ENCODE peak calls at places on chromosomes 16 and 17, in five cellular contexts. W, U, K, Y and J are unnamed samples.

GRCh38 chr17:45869676-45870341 is 24.5 kb upstream of the MAPT start:
- DNase-seq in W (no peak), U (no peak), K (no peak), Y (no peak), J (no peak)

GRCh38 chr17:50779747-50780363 is 12.5 kb upstream of the ANKRD40CL start:
- DNase-seq in W (no peak), U (no peak), K (no peak), Y (no peak), J (no peak)

GRCh38 chr17:45149669-45150603 is 1.7 kb downstream of the HEXIM1 start:
- DNase-seq in W (peak), U (no peak), K (peak), Y (no peak), J (no peak)

GRCh38 chr17:10102817-10103216 is 95.6 kb downstream of the GAS7 start:
- DNase-seq in W (no peak), U (no peak), K (no peak), Y (no peak), J (no peak)

GRCh38 chr17:42026821-42027539 is 7.1 kb downstream of the NKIRAS2 start:
- DNase-seq in W (no peak), U (peak), K (no peak), Y (no peak), J (no peak)

GRCh38 chr17:57671546-57672204 is 73.4 kb downstream of the CCDC182 start:
- DNase-seq in W (peak), U (peak), K (peak), Y (peak), J (peak)

GRCh38 chr17:57682667-57683066 is 62.4 kb downstream of the CCDC182 start:
- DNase-seq in W (no peak), U (no peak), K (no peak), Y (no peak), J (no peak)

GRCh38 chr17:64773386-64773835 is 111.3 kb upstream of the SMURF2 start:
- DNase-seq in W (no peak), U (no peak), K (no peak), Y (no peak), J (no peak)

GRCh38 chr16:72847187-72848044 is 200.5 kb downstream of the ZFHX3 start:
- DNase-seq in W (peak), U (peak), K (no peak), Y (peak), J (no peak)

GRCh38 chr17:15885770-15886169 is 59.2 kb upstream of the ADORA2B start:
- DNase-seq in W (peak), U (no peak), K (no peak), Y (no peak), J (no peak)

GRCh38 chr16:81427245-81427644 is 17.4 kb upstream of the CMIP start:
- DNase-seq in W (no peak), U (no peak), K (no peak), Y (no peak), J (no peak)

GRCh38 chr17:82216301-82217119 is 3.9 kb upstream of the CCDC57 start:
- DNase-seq in W (peak), U (peak), K (peak), Y (peak), J (peak)

GRCh38 chr16:69448470-69449193 is 24.2 kb downstream of the CYB5B start:
- DNase-seq in W (peak), U (no peak), K (no peak), Y (no peak), J (no peak)

GRCh38 chr17:917391-917811 is 62.2 kb downstream of the NXN start:
- DNase-seq in W (no peak), U (no peak), K (no peak), Y (no peak), J (no peak)

GRCh38 chr17:918102-918740 is 61.4 kb downstream of the NXN start:
- DNase-seq in W (no peak), U (no peak), K (no peak), Y (no peak), J (no peak)

GRCh38 chr17:913207-913606 is 66.4 kb downstream of the NXN start:
- DNase-seq in W (no peak), U (no peak), K (no peak), Y (no peak), J (no peak)

GRCh38 chr17:915416-916201 is 64.0 kb downstream of the NXN start:
- DNase-seq in W (peak), U (no peak), K (no peak), Y (no peak), J (no peak)

DNA sequence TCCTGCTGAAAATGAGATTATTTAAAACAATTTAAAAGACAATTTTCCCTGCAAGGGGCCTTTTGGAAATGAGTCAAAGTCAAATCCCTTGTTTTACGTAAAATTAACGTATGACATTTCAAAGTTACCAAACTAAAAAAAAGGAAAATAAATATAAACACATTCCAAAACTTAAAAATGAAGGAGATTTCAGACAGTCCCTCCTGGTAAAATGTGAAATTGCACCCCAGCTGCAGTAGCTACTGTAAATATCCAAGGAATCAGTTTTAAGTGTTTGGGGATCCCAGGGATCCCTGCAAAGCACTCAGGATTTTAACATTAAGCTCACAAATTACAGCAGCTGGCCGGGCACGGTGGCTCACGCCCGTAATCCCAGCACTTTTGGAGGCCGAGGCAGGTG is 63.3 kb downstream of the NXN start:
- DNase-seq in W (no peak), U (no peak), K (no peak), Y (no peak), J (no peak)
- TF ChIP-seq CTCF in W (peak), U (no peak), K (no peak), Y (no peak), J (no peak)

DNA sequence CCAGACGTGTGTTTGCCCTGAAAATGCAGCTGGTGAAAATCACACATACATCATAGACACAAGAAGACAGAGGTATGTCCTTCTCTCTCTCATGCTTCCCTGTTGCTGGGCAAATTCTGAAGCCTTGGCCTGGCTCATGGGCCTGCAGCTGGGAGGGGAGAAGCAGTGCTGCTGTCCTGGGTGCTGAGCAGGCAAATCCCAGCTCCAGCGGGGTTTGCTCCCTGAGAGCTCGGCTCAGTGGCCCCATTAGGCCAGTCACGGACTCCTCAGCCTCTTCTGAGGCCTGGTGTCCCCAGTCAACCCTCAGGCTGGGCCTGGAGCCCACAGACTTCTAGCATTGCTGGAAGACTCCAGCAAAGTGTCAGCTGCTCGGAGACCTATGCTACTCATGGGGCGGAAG is 11.7 kb downstream of the RHBDL3 start:
- DNase-seq in W (peak), U (no peak), K (no peak), Y (no peak), J (no peak)
- TF ChIP-seq CTCF in W (no peak), U (no peak), K (no peak), Y (no peak), J (no peak)

DNA sequence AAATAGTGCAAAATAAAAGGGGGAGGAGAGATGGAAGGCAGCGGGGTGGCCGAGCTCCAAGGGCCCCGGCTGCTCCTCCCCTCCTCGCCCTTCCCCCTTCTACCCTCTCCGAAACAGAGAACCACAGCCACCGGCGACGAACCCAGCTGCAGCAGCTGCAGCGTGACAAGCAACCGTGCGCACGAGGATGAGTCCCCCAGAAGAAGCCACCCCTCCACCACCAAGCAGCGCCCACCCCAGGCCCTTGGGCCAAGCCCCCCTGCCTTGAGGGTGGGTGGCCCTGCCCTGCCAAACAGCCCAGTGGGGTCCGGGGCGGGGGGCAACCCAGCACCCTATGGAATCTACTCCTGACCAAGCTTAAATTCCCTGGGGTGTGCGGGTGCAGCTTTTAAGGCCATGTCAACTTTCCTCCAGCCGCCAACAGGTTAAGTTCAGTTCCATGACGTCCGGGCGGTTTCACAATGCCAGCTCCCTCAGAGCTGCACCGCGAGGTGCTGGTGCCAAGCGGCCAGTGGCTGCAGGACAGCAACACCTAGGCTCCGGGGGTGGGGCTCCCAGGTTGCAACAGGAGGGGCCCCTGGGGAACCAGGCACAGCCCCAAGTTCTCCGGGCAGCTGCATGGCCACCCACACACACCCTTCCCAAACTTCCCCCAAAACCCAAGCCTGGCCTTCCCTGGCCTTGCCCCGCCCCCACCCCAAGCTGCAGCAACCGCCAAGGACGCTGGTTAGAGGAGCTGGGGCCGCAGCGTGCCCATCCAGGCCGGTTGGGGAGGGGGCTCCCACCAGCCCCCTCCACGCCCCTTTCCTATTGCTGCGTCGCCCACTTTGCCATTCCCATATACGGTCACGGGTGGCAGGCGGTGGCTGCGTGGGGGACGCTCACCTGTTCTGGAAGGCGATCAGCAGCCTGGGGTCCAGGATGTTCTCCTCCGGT is 2.0 kb downstream of the CBX4 start:
- DNase-seq in W (peak), U (peak), K (peak), Y (peak), J (peak)
- TF ChIP-seq CTCF in W (peak), U (no peak), K (peak), Y (no peak), J (no peak)

GRCh38 chr16:28063611-28064061 is at the start of gene GSG1L:
- DNase-seq in W (no peak), U (peak), K (no peak), Y (no peak), J (no peak)
- TF ChIP-seq CTCF in W (no peak), U (peak), K (no peak), Y (no peak), J (no peak)

GRCh38 chr16:56277040-56277439 is 85.8 kb downstream of the GNAO1 start:
- DNase-seq in W (no peak), U (no peak), K (no peak), Y (no peak), J (no peak)
- TF ChIP-seq CTCF in W (peak), U (no peak), K (no peak), Y (no peak), J (no peak)

DNA sequence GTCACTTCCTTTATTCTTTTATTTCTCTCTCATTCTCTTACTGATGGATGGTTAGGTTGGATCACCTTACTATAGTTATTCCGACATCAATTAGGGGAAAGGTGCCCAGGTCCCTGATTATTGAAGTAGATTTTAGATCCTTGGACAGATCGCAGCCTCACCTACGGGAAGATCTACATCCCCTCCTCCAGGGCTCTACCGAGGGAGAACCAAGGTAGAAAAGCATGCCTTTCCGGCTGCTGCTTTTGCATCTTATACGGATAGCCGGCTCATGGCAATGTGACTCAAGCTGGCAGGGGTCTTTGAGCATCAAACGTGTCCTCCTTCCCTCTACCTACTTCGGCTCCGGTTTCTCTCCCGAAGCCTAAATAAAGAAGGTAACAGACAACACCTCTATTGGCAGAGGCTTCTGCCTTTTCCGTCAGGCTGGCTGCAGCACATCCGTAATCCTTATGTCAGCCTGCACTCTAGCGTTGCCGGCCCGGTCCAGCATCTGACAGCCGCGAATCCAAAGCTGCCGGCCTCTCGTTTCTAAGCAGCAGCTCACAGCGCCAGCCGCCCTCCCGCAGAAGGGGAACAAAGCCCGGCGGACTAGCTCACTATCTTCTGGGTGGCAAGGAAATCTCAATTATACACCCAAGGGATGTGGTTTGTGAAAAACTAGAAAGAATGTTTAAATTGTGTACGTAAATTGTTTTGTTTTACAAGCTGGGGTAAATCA is 46.9 kb downstream of the IRX6 start:
- DNase-seq in W (peak), U (peak), K (peak), Y (no peak), J (no peak)
- TF ChIP-seq CTCF in W (peak), U (peak), K (no peak), Y (no peak), J (no peak)

DNA sequence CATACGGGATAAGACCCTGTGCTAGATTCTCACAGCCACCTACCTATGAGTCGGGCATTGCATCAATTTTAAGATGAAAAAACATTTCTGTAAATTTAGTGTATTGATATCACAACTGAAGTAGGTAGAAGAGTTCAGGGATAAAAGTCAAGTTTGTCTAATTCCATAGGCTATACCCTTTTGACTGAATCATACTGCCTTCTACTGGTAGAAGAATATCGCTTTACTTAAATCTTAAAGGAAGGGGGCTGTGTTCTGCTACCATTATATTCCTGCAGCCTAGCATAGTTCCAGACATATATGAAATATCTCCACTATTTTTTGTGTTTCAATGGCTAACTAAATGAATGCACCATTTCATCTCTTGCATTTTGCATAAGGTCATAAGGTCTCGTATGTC is 1128.6 kb downstream of the CDH8 start:
- DNase-seq in W (no peak), U (no peak), K (no peak), Y (no peak), J (no peak)
- TF ChIP-seq CTCF in W (no peak), U (no peak), K (no peak), Y (no peak), J (no peak)

GRCh38 chr16:84115919-84116719 is 623 bp downstream of the MBTPS1 start:
- DNase-seq in W (peak), U (peak), K (no peak), Y (no peak), J (no peak)
- TF ChIP-seq CTCF in W (no peak), U (peak), K (peak), Y (peak), J (no peak)